ENCODE peak calls at places on chromosomes 13 and 19, in nine cellular contexts. A is naive thymus-derived CD8-positive, alpha-beta T cell; R is activated T-cell treated with anti-CD3 and anti-CD28 coated beads, Interleukin-2, amount 50 U/mL, for 72 hours; G is midbrain; T is epithelial cell of prostate; X is pons; E is psoas muscle; U is EL; I is ELR. F is an unnamed sample.

GRCh38 chr19:6828306-6828697 is 55.8 kb downstream of the VAV1 start:
- DNase-seq in A (no peak), X (no peak), T (peak; percentile 31), I (peak; percentile 44), E (no peak), R (no peak), G (no peak), U (peak; percentile 18), F (no peak)

GRCh38 chr19:45498411-45499195 is at the start of gene PPM1N:
- DNase-seq in T (no peak), E (no peak), G (no peak), X (no peak), R (peak; percentile 75), A (peak; percentile 61), I (peak; percentile 39), U (peak; percentile 45), F (no peak)

GRCh38 chr19:18319591-18320135 is 3.2 kb downstream of the LSM4 start:
- DNase-seq in X (no peak), U (no peak), A (no peak), G (no peak), T (no peak), I (no peak), R (no peak), E (no peak), F (no peak)

GRCh38 chr19:29624489-29625210 is 18.6 kb downstream of the POP4 start:
- DNase-seq in A (no peak), R (no peak), G (no peak), E (no peak), I (peak; percentile 18), X (no peak), U (no peak), T (no peak), F (no peak)

GRCh38 chr13:27161980-27162379 is 9.6 kb downstream of the USP12 start:
- DNase-seq in A (no peak), I (no peak), U (no peak), G (no peak), X (no peak), T (no peak), E (no peak), R (no peak), F (no peak)

GRCh38 chr19:11425719-11426457 is 6.8 kb upstream of the RGL3 start:
- DNase-seq in G (no peak), X (no peak), T (no peak), R (no peak), E (no peak), A (no peak), U (no peak), I (no peak), F (no peak)

GRCh38 chr13:70668293-70668692 is 560.0 kb upstream of the KLHL1 start:
- DNase-seq in G (no peak), X (no peak), E (no peak), I (peak; percentile 9), T (peak; percentile 36), R (no peak), U (no peak), A (no peak), F (no peak)

GRCh38 chr19:12880551-12881171 is 588 bp downstream of the DNASE2 start:
- DNase-seq in T (no peak), E (peak; percentile 39), R (no peak), G (no peak), A (no peak), X (no peak), U (peak; percentile 23), I (peak; percentile 40), F (peak; percentile 67)

GRCh38 chr19:31350033-31350692 is 927 bp upstream of the TSHZ3 start:
- DNase-seq in R (no peak), X (no peak), T (no peak), U (peak; percentile 38), I (peak; percentile 34), E (peak; percentile 40), A (no peak), G (no peak), F (no peak)